ENCODE peak calls at places on chromosome 2, in six cellular contexts. One of them, this sample, is unnamed.

GRCh38 chr2:228549390-228550007 is 368.0 kb upstream of the SPHKAP start:
- DNase-seq in mammary epithelial cell: peak
- DNase-seq in fibroblast of lung: no peak
- DNase-seq in PC-3: no peak
- DNase-seq in astrocyte of the cerebellum: no peak
- DNase-seq in H9: no peak
- DNase-seq in this sample: no peak

GRCh38 chr2:46655551-46656436 is 176.4 kb downstream of the TMEM247 start:
- DNase-seq in PC-3: no peak
- DNase-seq in astrocyte of the cerebellum: no peak
- DNase-seq in mammary epithelial cell: peak
- DNase-seq in H9: no peak
- DNase-seq in fibroblast of lung: peak
- DNase-seq in this sample: no peak

GRCh38 chr2:71566271-71566858 is 113.0 kb downstream of the DYSF start:
- DNase-seq in mammary epithelial cell: no peak
- DNase-seq in PC-3: no peak
- DNase-seq in H9: no peak
- DNase-seq in fibroblast of lung: peak
- DNase-seq in astrocyte of the cerebellum: no peak
- DNase-seq in this sample: no peak

GRCh38 chr2:238596571-238597551 is 170.1 kb downstream of the ASB1 start:
- DNase-seq in fibroblast of lung: peak
- DNase-seq in PC-3: peak
- DNase-seq in H9: no peak
- DNase-seq in mammary epithelial cell: peak
- DNase-seq in astrocyte of the cerebellum: peak
- DNase-seq in this sample: no peak

GRCh38 chr2:8547284-8548064 is 134.4 kb upstream of the ID2 start:
- DNase-seq in astrocyte of the cerebellum: no peak
- DNase-seq in PC-3: no peak
- DNase-seq in fibroblast of lung: no peak
- DNase-seq in H9: peak
- DNase-seq in mammary epithelial cell: no peak
- DNase-seq in this sample: peak

GRCh38 chr2:71611247-71611646 is 157.9 kb downstream of the DYSF start:
- DNase-seq in astrocyte of the cerebellum: no peak
- DNase-seq in mammary epithelial cell: no peak
- DNase-seq in PC-3: no peak
- DNase-seq in H9: peak
- DNase-seq in fibroblast of lung: no peak
- DNase-seq in this sample: peak

GRCh38 chr2:149761611-149762010 is 174.0 kb upstream of the MMADHC start:
- DNase-seq in mammary epithelial cell: no peak
- DNase-seq in astrocyte of the cerebellum: no peak
- DNase-seq in fibroblast of lung: no peak
- DNase-seq in H9: no peak
- DNase-seq in PC-3: no peak
- DNase-seq in this sample: no peak

GRCh38 chr2:20496069-20496468 is 49.2 kb downstream of the RHOB start:
- DNase-seq in H9: no peak
- DNase-seq in fibroblast of lung: peak
- DNase-seq in mammary epithelial cell: peak
- DNase-seq in PC-3: peak
- DNase-seq in astrocyte of the cerebellum: no peak
- DNase-seq in this sample: no peak

GRCh38 chr2:118150294-118150693 is 62.0 kb downstream of the INSIG2 start:
- DNase-seq in fibroblast of lung: no peak
- DNase-seq in H9: no peak
- DNase-seq in astrocyte of the cerebellum: no peak
- DNase-seq in mammary epithelial cell: no peak
- DNase-seq in PC-3: no peak
- DNase-seq in this sample: no peak

GRCh38 chr2:45331034-45331786 is 279.9 kb downstream of the SRBD1 start:
- DNase-seq in H9: no peak
- DNase-seq in mammary epithelial cell: no peak
- DNase-seq in astrocyte of the cerebellum: no peak
- DNase-seq in PC-3: peak
- DNase-seq in fibroblast of lung: no peak
- DNase-seq in this sample: no peak

GRCh38 chr2:142220901-142221300 is 90.1 kb upstream of the LRP1B start:
- DNase-seq in H9: no peak
- DNase-seq in PC-3: no peak
- DNase-seq in mammary epithelial cell: peak
- DNase-seq in astrocyte of the cerebellum: peak
- DNase-seq in fibroblast of lung: peak
- DNase-seq in this sample: no peak

GRCh38 chr2:233147136-233147828 is 87.1 kb downstream of the INPP5D start:
- DNase-seq in fibroblast of lung: no peak
- DNase-seq in astrocyte of the cerebellum: no peak
- DNase-seq in mammary epithelial cell: no peak
- DNase-seq in PC-3: no peak
- DNase-seq in H9: no peak
- DNase-seq in this sample: peak

GRCh38 chr2:73894475-73894850 is 1.7 kb downstream of the ACTG2 start:
- DNase-seq in PC-3: no peak
- DNase-seq in H9: no peak
- DNase-seq in astrocyte of the cerebellum: no peak
- DNase-seq in fibroblast of lung: no peak
- DNase-seq in mammary epithelial cell: no peak
- DNase-seq in this sample: no peak

GRCh38 chr2:239247401-239248245 is 153.2 kb downstream of the HDAC4 start:
- DNase-seq in fibroblast of lung: peak
- DNase-seq in H9: no peak
- DNase-seq in mammary epithelial cell: no peak
- DNase-seq in astrocyte of the cerebellum: peak
- DNase-seq in PC-3: peak
- DNase-seq in this sample: peak

GRCh38 chr2:100427627-100428258 is 10.3 kb upstream of the CHST10 start:
- DNase-seq in PC-3: peak
- DNase-seq in astrocyte of the cerebellum: no peak
- DNase-seq in fibroblast of lung: peak
- DNase-seq in mammary epithelial cell: peak
- DNase-seq in H9: peak
- DNase-seq in this sample: no peak

GRCh38 chr2:239839306-239839705 is 185.8 kb downstream of the NDUFA10 start:
- DNase-seq in PC-3: no peak
- DNase-seq in H9: no peak
- DNase-seq in fibroblast of lung: no peak
- DNase-seq in mammary epithelial cell: no peak
- DNase-seq in astrocyte of the cerebellum: no peak
- DNase-seq in this sample: peak

GRCh38 chr2:126671488-126671887 is 15.5 kb downstream of the GYPC start:
- DNase-seq in fibroblast of lung: no peak
- DNase-seq in PC-3: no peak
- DNase-seq in astrocyte of the cerebellum: no peak
- DNase-seq in mammary epithelial cell: no peak
- DNase-seq in H9: no peak
- DNase-seq in this sample: no peak

GRCh38 chr2:166573393-166573792 is 79.3 kb upstream of the SCN7A start:
- DNase-seq in PC-3: peak
- DNase-seq in fibroblast of lung: peak
- DNase-seq in H9: peak
- DNase-seq in mammary epithelial cell: no peak
- DNase-seq in astrocyte of the cerebellum: no peak
- DNase-seq in this sample: no peak

GRCh38 chr2:26584656-26585055 is 56.5 kb downstream of the CIB4 start:
- DNase-seq in PC-3: no peak
- DNase-seq in astrocyte of the cerebellum: no peak
- DNase-seq in H9: peak
- DNase-seq in fibroblast of lung: no peak
- DNase-seq in mammary epithelial cell: no peak
- DNase-seq in this sample: peak

GRCh38 chr2:166134252-166135151 is 6.7 kb upstream of the SCN1A start:
- DNase-seq in H9: no peak
- DNase-seq in fibroblast of lung: no peak
- DNase-seq in astrocyte of the cerebellum: no peak
- DNase-seq in PC-3: no peak
- DNase-seq in mammary epithelial cell: peak
- DNase-seq in this sample: no peak

GRCh38 chr2:218886461-218886947 is 5.9 kb downstream of the WNT10A start:
- DNase-seq in astrocyte of the cerebellum: no peak
- DNase-seq in fibroblast of lung: no peak
- DNase-seq in PC-3: no peak
- DNase-seq in H9: no peak
- DNase-seq in mammary epithelial cell: no peak
- DNase-seq in this sample: no peak

GRCh38 chr2:191701696-191702095 is 23.8 kb downstream of the NABP1 start:
- DNase-seq in mammary epithelial cell: no peak
- DNase-seq in H9: no peak
- DNase-seq in astrocyte of the cerebellum: no peak
- DNase-seq in PC-3: no peak
- DNase-seq in fibroblast of lung: peak
- DNase-seq in this sample: no peak

GRCh38 chr2:46534589-46534988 is 55.2 kb downstream of the TMEM247 start:
- DNase-seq in fibroblast of lung: no peak
- DNase-seq in H9: no peak
- DNase-seq in astrocyte of the cerebellum: no peak
- DNase-seq in PC-3: no peak
- DNase-seq in mammary epithelial cell: no peak
- DNase-seq in this sample: no peak

GRCh38 chr2:183564726-183565125 is 440.5 kb downstream of the NUP35 start:
- DNase-seq in fibroblast of lung: peak
- DNase-seq in mammary epithelial cell: peak
- DNase-seq in H9: no peak
- DNase-seq in PC-3: peak
- DNase-seq in astrocyte of the cerebellum: peak
- DNase-seq in this sample: no peak

GRCh38 chr2:163345795-163346573 is 389.8 kb downstream of the FIGN start:
- DNase-seq in PC-3: peak
- DNase-seq in H9: no peak
- DNase-seq in mammary epithelial cell: peak
- DNase-seq in astrocyte of the cerebellum: peak
- DNase-seq in fibroblast of lung: peak
- DNase-seq in this sample: no peak

GRCh38 chr2:45964226-45964841 is 312.9 kb downstream of the PRKCE start:
- DNase-seq in mammary epithelial cell: peak
- DNase-seq in fibroblast of lung: peak
- DNase-seq in PC-3: peak
- DNase-seq in astrocyte of the cerebellum: peak
- DNase-seq in H9: no peak
- DNase-seq in this sample: peak

GRCh38 chr2:20391951-20392699 is 41.5 kb upstream of the PUM2 start:
- DNase-seq in PC-3: peak
- DNase-seq in H9: no peak
- DNase-seq in fibroblast of lung: no peak
- DNase-seq in astrocyte of the cerebellum: no peak
- DNase-seq in mammary epithelial cell: peak
- DNase-seq in this sample: no peak

GRCh38 chr2:237858294-237859081 is 935 bp upstream of the RAMP1 start:
- DNase-seq in mammary epithelial cell: peak
- DNase-seq in PC-3: peak
- DNase-seq in fibroblast of lung: peak
- DNase-seq in astrocyte of the cerebellum: peak
- DNase-seq in H9: peak
- DNase-seq in this sample: no peak

GRCh38 chr2:45782968-45783367 is 131.5 kb downstream of the PRKCE start:
- DNase-seq in astrocyte of the cerebellum: no peak
- DNase-seq in mammary epithelial cell: no peak
- DNase-seq in H9: no peak
- DNase-seq in PC-3: no peak
- DNase-seq in fibroblast of lung: no peak
- DNase-seq in this sample: no peak

DNA sequence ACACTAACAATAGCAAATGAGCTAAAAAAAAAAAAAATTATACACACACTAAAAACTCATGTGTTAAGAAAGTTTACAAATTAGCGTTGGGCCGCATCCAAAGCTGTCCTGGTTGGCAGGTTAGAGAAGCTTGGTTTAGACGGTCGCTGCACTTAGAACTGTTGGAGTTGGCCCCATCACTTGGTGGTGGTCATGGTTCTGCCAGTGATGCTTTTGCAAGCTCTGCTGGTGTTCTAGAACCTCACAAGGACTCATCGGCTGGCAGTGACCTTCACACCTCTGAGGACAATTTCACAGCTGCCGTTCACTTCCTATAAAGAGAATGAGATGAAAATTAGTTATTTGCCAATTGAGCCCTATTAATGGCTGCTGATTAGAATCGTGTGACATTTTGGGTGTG is 229.0 kb downstream of the AGAP1 start:
- DNase-seq in astrocyte of the cerebellum: no peak
- DNase-seq in H9: no peak
- DNase-seq in fibroblast of lung: no peak
- DNase-seq in mammary epithelial cell: no peak
- DNase-seq in PC-3: no peak
- DNase-seq in this sample: no peak
- TF ChIP-seq CTCF in astrocyte of the cerebellum: no peak
- TF ChIP-seq CTCF in H9: no peak
- TF ChIP-seq CTCF in fibroblast of lung: no peak
- TF ChIP-seq CTCF in mammary epithelial cell: no peak
- TF ChIP-seq CTCF in PC-3: no peak
- TF ChIP-seq CTCF in this sample: no peak

GRCh38 chr2:134312482-134312881 is 58.6 kb downstream of the MGAT5 start:
- DNase-seq in astrocyte of the cerebellum: no peak
- DNase-seq in H9: no peak
- DNase-seq in fibroblast of lung: no peak
- DNase-seq in PC-3: no peak
- DNase-seq in mammary epithelial cell: no peak
- DNase-seq in this sample: no peak
- TF ChIP-seq CTCF in astrocyte of the cerebellum: no peak
- TF ChIP-seq CTCF in H9: no peak
- TF ChIP-seq CTCF in fibroblast of lung: no peak
- TF ChIP-seq CTCF in PC-3: no peak
- TF ChIP-seq CTCF in mammary epithelial cell: no peak
- TF ChIP-seq CTCF in this sample: no peak

GRCh38 chr2:208820289-208820688 is 413.7 kb downstream of the PTH2R start:
- DNase-seq in fibroblast of lung: peak
- DNase-seq in mammary epithelial cell: peak
- DNase-seq in astrocyte of the cerebellum: no peak
- DNase-seq in H9: no peak
- DNase-seq in PC-3: peak
- DNase-seq in this sample: no peak
- TF ChIP-seq CTCF in fibroblast of lung: no peak
- TF ChIP-seq CTCF in mammary epithelial cell: peak
- TF ChIP-seq CTCF in astrocyte of the cerebellum: peak
- TF ChIP-seq CTCF in H9: peak
- TF ChIP-seq CTCF in PC-3: peak
- TF ChIP-seq CTCF in this sample: no peak

DNA sequence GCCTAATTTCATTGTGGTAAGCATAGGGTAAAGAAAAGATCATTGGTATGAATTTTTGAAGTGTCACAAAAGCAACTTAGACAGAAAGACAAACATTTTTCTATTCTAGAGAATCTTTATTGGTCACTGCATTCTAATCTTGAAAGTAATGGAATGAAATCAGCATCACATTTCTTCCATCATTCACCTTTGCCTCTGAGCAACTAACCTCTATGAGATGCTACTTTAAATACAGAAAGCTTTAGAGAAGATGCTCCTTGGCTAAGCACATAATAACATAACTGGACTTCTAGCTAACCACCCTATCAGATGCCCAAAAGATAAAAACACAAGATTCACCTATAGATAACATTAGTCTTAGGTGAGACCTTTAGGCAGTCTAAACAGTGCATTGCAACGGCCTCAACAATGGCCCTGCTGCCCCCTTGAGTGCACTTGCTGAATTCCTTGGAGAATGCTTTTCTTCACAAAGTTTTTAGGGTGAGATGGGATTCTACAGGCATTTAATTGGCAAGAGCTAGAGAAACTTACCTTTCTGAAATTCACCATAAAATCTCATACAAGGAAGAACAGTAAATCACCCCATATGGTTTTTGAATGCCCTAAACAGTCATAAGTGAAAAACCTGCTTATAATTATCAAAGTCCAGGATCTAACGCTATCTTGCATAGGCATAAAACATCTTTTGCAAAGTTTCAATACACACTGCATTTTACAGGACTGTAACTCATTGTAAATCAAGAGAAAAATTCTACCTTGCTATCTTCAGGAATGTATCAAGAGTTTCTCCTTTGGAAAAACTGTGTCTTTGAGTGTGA is 791.3 kb upstream of the CHAC2 start:
- DNase-seq in mammary epithelial cell: peak
- DNase-seq in fibroblast of lung: peak
- DNase-seq in astrocyte of the cerebellum: peak
- DNase-seq in PC-3: peak
- DNase-seq in H9: peak
- DNase-seq in this sample: no peak
- TF ChIP-seq CTCF in mammary epithelial cell: peak
- TF ChIP-seq CTCF in fibroblast of lung: peak
- TF ChIP-seq CTCF in astrocyte of the cerebellum: peak
- TF ChIP-seq CTCF in PC-3: peak
- TF ChIP-seq CTCF in H9: peak
- TF ChIP-seq CTCF in this sample: no peak

This sample was measured in suprapubic skin.